ENCODE peak calls at places on chromosomes 5 and 9, in eight cellular contexts. C, O, U, Z, N, F, H and D are unnamed samples.

GRCh38 chr9:90816690-90817089 is 15.1 kb downstream of the SYK start:
- DNase-seq in Z (no peak), U (no peak), O (no peak), H (no peak), F (no peak), C (no peak), N (no peak), D (no peak)

GRCh38 chr5:139415869-139416268 is 12.0 kb upstream of the SPATA24 start:
- DNase-seq in F (no peak), Z (no peak), O (no peak), U (no peak), C (no peak), H (no peak), N (no peak), D (no peak)

GRCh38 chr5:136221340-136221739 is 28.4 kb upstream of the SMIM32 start:
- DNase-seq in U (no peak), H (no peak), Z (no peak), O (no peak), N (no peak), F (no peak), C (no peak), D (no peak)

GRCh38 chr5:39800202-39800601 is 375.4 kb upstream of the DAB2 start:
- DNase-seq in U (no peak), C (no peak), N (no peak), O (no peak), F (no peak), H (no peak), Z (no peak), D (no peak)

GRCh38 chr5:153712946-153713345 is 222.5 kb downstream of the GRIA1 start:
- DNase-seq in F (no peak), H (no peak), U (no peak), O (no peak), C (no peak), Z (no peak), N (no peak), D (no peak)

GRCh38 chr9:96008502-96009222 is 133.2 kb downstream of the ERCC6L2 start:
- DNase-seq in O (peak; percentile 27), U (no peak), F (no peak), C (no peak), Z (no peak), N (no peak), H (no peak), D (no peak)

GRCh38 chr5:167081561-167081960 is 1209.9 kb upstream of the WWC1 start:
- DNase-seq in C (no peak), O (no peak), F (no peak), N (no peak), Z (no peak), H (no peak), U (no peak), D (no peak)

GRCh38 chr5:41537581-41537980 is 27.2 kb upstream of the PLCXD3 start:
- DNase-seq in O (no peak), H (no peak), U (no peak), Z (no peak), F (no peak), C (no peak), N (no peak), D (no peak)

GRCh38 chr5:91052977-91053732 is 330.0 kb downstream of the ARRDC3 start:
- DNase-seq in H (no peak), N (no peak), U (no peak), Z (no peak), F (no peak), C (no peak), O (no peak), D (no peak)

GRCh38 chr5:36301858-36302603 is at the start of gene RANBP3L:
- DNase-seq in F (peak; percentile 84), Z (peak; percentile 36), U (no peak), O (no peak), H (no peak), N (no peak), C (peak; percentile 40), D (peak; percentile 42)

GRCh38 chr9:73548201-73548600 is 396.5 kb downstream of the ANXA1 start:
- DNase-seq in F (peak; percentile 8), C (no peak), O (no peak), Z (no peak), N (no peak), H (no peak), U (no peak), D (no peak)

GRCh38 chr9:92720807-92721535 is 43.7 kb downstream of the BICD2 start:
- DNase-seq in O (no peak), U (no peak), H (no peak), N (no peak), C (peak; percentile 75), Z (no peak), F (no peak), D (no peak)

GRCh38 chr5:141175933-141176332 is 1.7 kb upstream of the PCDHB8 start:
- DNase-seq in C (no peak), U (no peak), F (no peak), Z (no peak), O (no peak), H (no peak), N (no peak), D (no peak)

GRCh38 chr5:141172381-141173204 is at the start of gene PCDHB7:
- DNase-seq in U (no peak), N (no peak), O (no peak), F (peak; percentile 24), Z (no peak), H (no peak), C (peak; percentile 26), D (no peak)
- H3K4me3 ChIP-seq in U (no peak within 1 kb of the TSS), N (peak within 1 kb of the TSS; percentile 33), O (peak within 1 kb of the TSS; percentile 31), F (no peak within 1 kb of the TSS), Z (no peak within 1 kb of the TSS), H (peak within 1 kb of the TSS; percentile 46), C (no peak within 1 kb of the TSS), D (no peak within 1 kb of the TSS)

GRCh38 chr5:71957431-71957934 is 149.8 kb upstream of the MAP1B start:
- DNase-seq in C (no peak), F (no peak), N (no peak), Z (no peak), H (no peak), U (no peak), O (no peak), D (no peak)
- H3K27ac ChIP-seq in C (no peak overlapping the region), F (no peak overlapping the region), N (no peak overlapping the region), Z (no peak overlapping the region), H (no peak overlapping the region), U (no peak overlapping the region), O (no peak overlapping the region), D (no peak overlapping the region)

DNA sequence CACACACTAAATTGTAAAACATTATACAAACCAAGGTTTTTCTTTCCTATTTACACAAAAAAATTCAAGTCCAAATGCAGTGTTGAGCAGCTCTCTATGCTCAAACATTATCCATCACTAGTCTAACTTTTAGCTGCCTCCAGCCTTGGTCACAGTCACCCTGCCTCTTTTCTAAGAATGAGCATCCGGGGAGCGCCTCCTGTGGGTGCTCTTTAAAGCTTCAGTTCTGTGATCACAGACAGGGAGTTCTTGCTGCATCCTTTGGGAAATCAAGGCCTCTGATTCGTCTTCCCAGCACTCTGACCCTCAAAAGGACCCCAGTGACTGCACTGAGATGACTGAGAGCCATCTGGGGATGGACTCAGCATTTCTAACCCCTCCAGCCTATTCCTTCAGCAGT is 289.6 kb downstream of the SEC61B start:
- DNase-seq in C (no peak), H (no peak), Z (no peak), N (no peak), U (no peak), F (no peak), O (no peak), D (no peak)
- TF ChIP-seq CTCF in C (no peak), H (no peak), Z (peak; percentile 28), N (no peak), U (no peak), F (no peak), O (no peak), D (no peak)

GRCh38 chr5:50711280-50711679 is 44.8 kb downstream of the PARP8 start:
- DNase-seq in O (no peak), Z (no peak), N (no peak), F (no peak), U (no peak), C (peak; percentile 80), H (no peak), D (peak; percentile 4)

GRCh38 chr5:50709471-50709870 is 43.0 kb downstream of the PARP8 start:
- DNase-seq in O (no peak), Z (no peak), N (no peak), C (no peak), F (no peak), U (no peak), H (no peak), D (no peak)

GRCh38 chr5:50715001-50715400 is 48.6 kb downstream of the PARP8 start:
- DNase-seq in H (no peak), C (no peak), O (no peak), Z (no peak), U (no peak), F (no peak), N (no peak), D (no peak)

GRCh38 chr5:50712479-50712878 is 46.0 kb downstream of the PARP8 start:
- DNase-seq in N (no peak), Z (no peak), F (no peak), U (no peak), H (no peak), O (no peak), C (no peak), D (no peak)

DNA sequence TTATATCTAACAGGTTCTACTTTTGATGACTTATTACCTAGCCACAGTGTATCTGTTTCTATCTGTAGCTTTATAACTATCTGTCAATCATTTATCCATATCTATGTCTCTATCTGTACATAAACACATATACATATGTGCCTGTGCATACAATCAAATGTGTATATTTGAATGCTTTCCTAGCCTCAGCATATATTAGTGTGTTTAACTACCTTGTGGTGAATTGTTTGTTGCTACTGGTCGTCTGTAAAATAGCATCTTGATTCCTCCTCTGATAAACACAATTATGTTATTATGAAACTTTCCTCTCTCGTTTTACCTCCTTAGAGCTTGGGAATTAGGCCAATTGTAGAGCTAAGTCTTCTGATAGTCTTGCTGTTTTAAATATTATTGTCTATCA is 44.4 kb downstream of the PARP8 start:
- DNase-seq in N (no peak), H (no peak), F (no peak), U (no peak), O (no peak), C (no peak), Z (no peak), D (no peak)
- H3K4me3 ChIP-seq in N (no peak overlapping the region), H (peak overlapping the region; percentile 30), F (no peak overlapping the region), U (no peak overlapping the region), O (no peak overlapping the region), C (peak overlapping the region; percentile 44), Z (no peak overlapping the region), D (no peak overlapping the region)

DNA sequence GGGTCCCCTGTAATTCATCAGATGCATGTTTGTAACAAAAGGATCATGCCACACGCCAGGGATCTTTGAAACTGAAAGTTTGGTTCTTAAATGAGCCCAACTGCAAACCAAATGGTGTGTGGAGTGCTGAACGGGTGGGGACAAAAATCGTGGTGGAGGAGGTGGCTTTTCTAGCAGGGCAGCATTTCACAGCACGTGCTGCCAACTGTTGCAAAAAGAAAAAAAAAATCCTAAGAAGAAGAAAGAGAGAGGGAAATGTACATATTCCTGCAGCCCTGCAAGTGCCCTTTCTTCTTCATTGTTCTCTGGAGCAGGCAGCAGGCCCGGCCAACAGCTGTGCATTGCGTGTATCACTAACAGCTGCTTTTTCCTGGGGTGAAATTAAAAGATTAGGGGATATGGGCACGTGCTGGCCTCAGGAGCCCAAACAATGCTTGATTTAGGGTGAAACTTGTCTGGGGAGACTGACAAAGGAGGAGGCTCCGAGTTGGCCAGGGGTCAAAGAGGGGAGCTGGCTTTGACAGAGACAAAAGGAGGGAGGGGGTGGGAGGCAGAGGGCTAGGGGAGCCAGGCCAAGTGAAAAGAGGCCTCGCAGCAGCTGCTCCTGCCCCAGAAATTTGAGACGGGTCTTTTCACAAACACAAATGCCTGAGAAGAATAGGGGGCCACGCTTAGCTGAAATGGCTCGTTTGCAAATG is 73.0 kb downstream of the GADD45G start:
- DNase-seq in O (no peak), U (no peak), N (no peak), F (no peak), C (no peak), Z (no peak), H (no peak), D (no peak)
- H3K27ac ChIP-seq in O (no peak overlapping the region), U (peak overlapping the region; percentile 46), N (no peak overlapping the region), F (no peak overlapping the region), C (no peak overlapping the region), Z (no peak overlapping the region), H (no peak overlapping the region), D (peak overlapping the region; percentile 3)